ENCODE peak calls at places on chromosomes 3 and 15, in nine cellular contexts. One of them, this sample, is unnamed.
A peak's percentile ranks its signal among the peaks of the same experiment; 100 is the strongest.

GRCh38 chr3:189267981-189268613 is 96.3 kb downstream of the TPRG1 start:
- DNase-seq in SK-N-DZ: no peak
- DNase-seq in GM03348: no peak
- DNase-seq in non-pigmented ciliary epithelial cell: peak; percentile 15
- DNase-seq in CD8-positive, alpha-beta T cell: no peak
- DNase-seq in T47D: no peak
- DNase-seq in fibroblast of pulmonary artery: peak; percentile 13
- DNase-seq in OCI-LY7: no peak
- DNase-seq in myocyte: peak; percentile 51
- DNase-seq in this sample: peak; percentile 28

GRCh38 chr3:7684193-7684592 is 817.4 kb upstream of the LMCD1 start:
- DNase-seq in SK-N-DZ: no peak
- DNase-seq in GM03348: no peak
- DNase-seq in non-pigmented ciliary epithelial cell: no peak
- DNase-seq in CD8-positive, alpha-beta T cell: no peak
- DNase-seq in T47D: no peak
- DNase-seq in fibroblast of pulmonary artery: no peak
- DNase-seq in OCI-LY7: no peak
- DNase-seq in myocyte: no peak
- DNase-seq in this sample: no peak

GRCh38 chr3:189588818-189589569 is 42.2 kb upstream of the TP63 start:
- DNase-seq in SK-N-DZ: no peak
- DNase-seq in GM03348: no peak
- DNase-seq in non-pigmented ciliary epithelial cell: no peak
- DNase-seq in CD8-positive, alpha-beta T cell: no peak
- DNase-seq in T47D: no peak
- DNase-seq in fibroblast of pulmonary artery: no peak
- DNase-seq in OCI-LY7: no peak
- DNase-seq in myocyte: no peak
- DNase-seq in this sample: no peak

GRCh38 chr15:68149059-68149458 is 56.1 kb downstream of the CALML4 start:
- DNase-seq in SK-N-DZ: no peak
- DNase-seq in GM03348: peak; percentile 77
- DNase-seq in non-pigmented ciliary epithelial cell: no peak
- DNase-seq in CD8-positive, alpha-beta T cell: no peak
- DNase-seq in T47D: no peak
- DNase-seq in fibroblast of pulmonary artery: peak; percentile 22
- DNase-seq in OCI-LY7: no peak
- DNase-seq in myocyte: peak; percentile 21
- DNase-seq in this sample: no peak

GRCh38 chr3:123618768-123619484 is 34.1 kb upstream of the HACD2 start:
- DNase-seq in SK-N-DZ: no peak
- DNase-seq in GM03348: peak; percentile 40
- DNase-seq in non-pigmented ciliary epithelial cell: no peak
- DNase-seq in CD8-positive, alpha-beta T cell: no peak
- DNase-seq in T47D: no peak
- DNase-seq in fibroblast of pulmonary artery: peak; percentile 92
- DNase-seq in OCI-LY7: peak; percentile 7
- DNase-seq in myocyte: peak; percentile 74
- DNase-seq in this sample: no peak

GRCh38 chr3:3133490-3133889 is 6.8 kb downstream of the TRNT1 start:
- DNase-seq in SK-N-DZ: no peak
- DNase-seq in GM03348: no peak
- DNase-seq in non-pigmented ciliary epithelial cell: no peak
- DNase-seq in CD8-positive, alpha-beta T cell: no peak
- DNase-seq in T47D: no peak
- DNase-seq in fibroblast of pulmonary artery: no peak
- DNase-seq in OCI-LY7: no peak
- DNase-seq in myocyte: peak; percentile 10
- DNase-seq in this sample: no peak

GRCh38 chr3:151283907-151284461 is 5.6 kb upstream of the P2RY14 start:
- DNase-seq in SK-N-DZ: no peak
- DNase-seq in GM03348: no peak
- DNase-seq in non-pigmented ciliary epithelial cell: peak; percentile 60
- DNase-seq in CD8-positive, alpha-beta T cell: no peak
- DNase-seq in T47D: no peak
- DNase-seq in fibroblast of pulmonary artery: peak; percentile 77
- DNase-seq in OCI-LY7: no peak
- DNase-seq in myocyte: peak; percentile 51
- DNase-seq in this sample: peak; percentile 54

GRCh38 chr3:31729082-31729481 is 196.4 kb downstream of the STT3B start:
- DNase-seq in SK-N-DZ: no peak
- DNase-seq in GM03348: no peak
- DNase-seq in non-pigmented ciliary epithelial cell: no peak
- DNase-seq in CD8-positive, alpha-beta T cell: no peak
- DNase-seq in T47D: no peak
- DNase-seq in fibroblast of pulmonary artery: no peak
- DNase-seq in OCI-LY7: no peak
- DNase-seq in myocyte: no peak
- DNase-seq in this sample: no peak

GRCh38 chr15:45276851-45277250 is 24.8 kb downstream of the SLC28A2 start:
- DNase-seq in SK-N-DZ: peak; percentile 36
- DNase-seq in GM03348: peak; percentile 54
- DNase-seq in non-pigmented ciliary epithelial cell: no peak
- DNase-seq in CD8-positive, alpha-beta T cell: no peak
- DNase-seq in T47D: peak; percentile 31
- DNase-seq in fibroblast of pulmonary artery: peak; percentile 38
- DNase-seq in OCI-LY7: peak; percentile 52
- DNase-seq in myocyte: peak; percentile 52
- DNase-seq in this sample: peak; percentile 70

GRCh38 chr3:147185781-147186180 is 220.6 kb downstream of the ZIC4 start:
- DNase-seq in SK-N-DZ: no peak
- DNase-seq in GM03348: no peak
- DNase-seq in non-pigmented ciliary epithelial cell: no peak
- DNase-seq in CD8-positive, alpha-beta T cell: no peak
- DNase-seq in T47D: no peak
- DNase-seq in fibroblast of pulmonary artery: no peak
- DNase-seq in OCI-LY7: no peak
- DNase-seq in myocyte: no peak
- DNase-seq in this sample: no peak

GRCh38 chr3:50381315-50381714 is 22.0 kb upstream of the TMEM115 start:
- DNase-seq in SK-N-DZ: peak; percentile 76
- DNase-seq in GM03348: no peak
- DNase-seq in non-pigmented ciliary epithelial cell: no peak
- DNase-seq in CD8-positive, alpha-beta T cell: no peak
- DNase-seq in T47D: no peak
- DNase-seq in fibroblast of pulmonary artery: no peak
- DNase-seq in OCI-LY7: no peak
- DNase-seq in myocyte: no peak
- DNase-seq in this sample: no peak

GRCh38 chr3:30666564-30667249 is 60.3 kb downstream of the TGFBR2 start:
- DNase-seq in SK-N-DZ: no peak
- DNase-seq in GM03348: no peak
- DNase-seq in non-pigmented ciliary epithelial cell: no peak
- DNase-seq in CD8-positive, alpha-beta T cell: no peak
- DNase-seq in T47D: no peak
- DNase-seq in fibroblast of pulmonary artery: no peak
- DNase-seq in OCI-LY7: no peak
- DNase-seq in myocyte: no peak
- DNase-seq in this sample: no peak

GRCh38 chr15:91338763-91339162 is 238.7 kb downstream of the SV2B start:
- DNase-seq in SK-N-DZ: no peak
- DNase-seq in GM03348: peak; percentile 21
- DNase-seq in non-pigmented ciliary epithelial cell: peak; percentile 9
- DNase-seq in CD8-positive, alpha-beta T cell: no peak
- DNase-seq in T47D: no peak
- DNase-seq in fibroblast of pulmonary artery: peak; percentile 21
- DNase-seq in OCI-LY7: no peak
- DNase-seq in myocyte: no peak
- DNase-seq in this sample: peak; percentile 1

GRCh38 chr15:78291698-78292097 is 7.7 kb downstream of the SKIC8 start:
- DNase-seq in SK-N-DZ: no peak
- DNase-seq in GM03348: no peak
- DNase-seq in non-pigmented ciliary epithelial cell: no peak
- DNase-seq in CD8-positive, alpha-beta T cell: no peak
- DNase-seq in T47D: peak; percentile 19
- DNase-seq in fibroblast of pulmonary artery: no peak
- DNase-seq in OCI-LY7: no peak
- DNase-seq in myocyte: no peak
- DNase-seq in this sample: peak; percentile 86

GRCh38 chr3:129161860-129162271 is 1.0 kb upstream of the ISY1 start:
- DNase-seq in SK-N-DZ: peak; percentile 16
- DNase-seq in GM03348: peak; percentile 24
- DNase-seq in non-pigmented ciliary epithelial cell: no peak
- DNase-seq in CD8-positive, alpha-beta T cell: peak; percentile 56
- DNase-seq in T47D: no peak
- DNase-seq in fibroblast of pulmonary artery: no peak
- DNase-seq in OCI-LY7: peak; percentile 55
- DNase-seq in myocyte: peak; percentile 47
- DNase-seq in this sample: no peak

GRCh38 chr3:102354818-102355515 is 79.8 kb upstream of the ZPLD1 start:
- DNase-seq in SK-N-DZ: no peak
- DNase-seq in GM03348: no peak
- DNase-seq in non-pigmented ciliary epithelial cell: peak; percentile 34
- DNase-seq in CD8-positive, alpha-beta T cell: no peak
- DNase-seq in T47D: no peak
- DNase-seq in fibroblast of pulmonary artery: peak; percentile 76
- DNase-seq in OCI-LY7: no peak
- DNase-seq in myocyte: peak; percentile 37
- DNase-seq in this sample: no peak

GRCh38 chr3:146277953-146278631 is 27.2 kb upstream of the PLSCR4 start:
- DNase-seq in SK-N-DZ: no peak
- DNase-seq in GM03348: peak; percentile 61
- DNase-seq in non-pigmented ciliary epithelial cell: peak; percentile 70
- DNase-seq in CD8-positive, alpha-beta T cell: no peak
- DNase-seq in T47D: no peak
- DNase-seq in fibroblast of pulmonary artery: peak; percentile 98
- DNase-seq in OCI-LY7: no peak
- DNase-seq in myocyte: peak; percentile 27
- DNase-seq in this sample: no peak

GRCh38 chr15:65937046-65937445 is 67.8 kb downstream of the RAB11A start:
- DNase-seq in SK-N-DZ: no peak
- DNase-seq in GM03348: no peak
- DNase-seq in non-pigmented ciliary epithelial cell: no peak
- DNase-seq in CD8-positive, alpha-beta T cell: no peak
- DNase-seq in T47D: no peak
- DNase-seq in fibroblast of pulmonary artery: no peak
- DNase-seq in OCI-LY7: no peak
- DNase-seq in myocyte: no peak
- DNase-seq in this sample: no peak

GRCh38 chr3:30658328-30659052 is 52.1 kb downstream of the TGFBR2 start:
- DNase-seq in SK-N-DZ: no peak
- DNase-seq in GM03348: peak; percentile 47
- DNase-seq in non-pigmented ciliary epithelial cell: no peak
- DNase-seq in CD8-positive, alpha-beta T cell: peak; percentile 73
- DNase-seq in T47D: no peak
- DNase-seq in fibroblast of pulmonary artery: peak; percentile 73
- DNase-seq in OCI-LY7: peak; percentile 73
- DNase-seq in myocyte: peak; percentile 47
- DNase-seq in this sample: no peak

GRCh38 chr3:197029511-197030167 is at the start of gene MELTF:
- DNase-seq in SK-N-DZ: peak; percentile 75
- DNase-seq in GM03348: peak; percentile 94
- DNase-seq in non-pigmented ciliary epithelial cell: no peak
- DNase-seq in CD8-positive, alpha-beta T cell: peak; percentile 82
- DNase-seq in T47D: peak; percentile 99
- DNase-seq in fibroblast of pulmonary artery: peak; percentile 74
- DNase-seq in OCI-LY7: peak; percentile 83
- DNase-seq in myocyte: peak; percentile 65
- DNase-seq in this sample: no peak

GRCh38 chr3:64059484-64059883 is 36.2 kb upstream of the PSMD6 start:
- DNase-seq in SK-N-DZ: no peak
- DNase-seq in GM03348: no peak
- DNase-seq in non-pigmented ciliary epithelial cell: no peak
- DNase-seq in CD8-positive, alpha-beta T cell: no peak
- DNase-seq in T47D: no peak
- DNase-seq in fibroblast of pulmonary artery: no peak
- DNase-seq in OCI-LY7: no peak
- DNase-seq in myocyte: no peak
- DNase-seq in this sample: no peak

This sample was measured in LNCaP clone FGC.